ENCODE peak calls at places on chromosome 14, in nine cellular contexts. A, O, Z, X, S, V, T, H and Q are unnamed samples.

GRCh38 chr14:62409909-62410308 is 635.3 kb downstream of the KCNH5 start:
- DNase-seq in H (no peak), Z (no peak), X (no peak), T (peak; percentile 50), V (no peak), A (no peak), O (no peak), S (no peak), Q (no peak)

GRCh38 chr14:74614508-74615495 is 2.8 kb upstream of the LTBP2 start:
- DNase-seq in A (no peak), O (no peak), H (no peak), Z (no peak), V (no peak), S (no peak), X (no peak), T (peak; percentile 57), Q (no peak)

GRCh38 chr14:32809255-32809654 is 129.4 kb upstream of the NPAS3 start:
- DNase-seq in O (no peak), V (peak; percentile 71), Z (no peak), S (no peak), T (no peak), A (no peak), X (no peak), H (no peak), Q (no peak)

GRCh38 chr14:35287481-35288013 is 4.6 kb upstream of the PSMA6 start:
- DNase-seq in T (no peak), V (no peak), O (no peak), H (no peak), A (no peak), X (no peak), Z (no peak), S (peak; percentile 65), Q (no peak)

GRCh38 chr14:69046468-69046867 is 67.4 kb upstream of the ACTN1 start:
- DNase-seq in X (no peak), V (no peak), Z (no peak), O (no peak), S (no peak), A (no peak), T (peak; percentile 46), H (no peak), Q (peak; percentile 85)

GRCh38 chr14:101083564-101084435 is 180.3 kb upstream of the RTL1 start:
- DNase-seq in X (peak; percentile 39), H (no peak), A (peak; percentile 58), S (no peak), T (no peak), O (no peak), V (no peak), Z (peak; percentile 59), Q (peak; percentile 60)

GRCh38 chr14:80055912-80056801 is 155.1 kb downstream of the DIO2 start:
- DNase-seq in S (no peak), O (no peak), A (peak; percentile 13), H (no peak), Z (peak; percentile 54), T (peak; percentile 56), X (peak; percentile 63), V (peak; percentile 47), Q (no peak)

GRCh38 chr14:100114109-100114765 is 45.2 kb downstream of the DEGS2 start:
- DNase-seq in X (no peak), T (no peak), A (no peak), Z (no peak), O (no peak), H (no peak), V (no peak), S (no peak), Q (no peak)

GRCh38 chr14:54651649-54652048 is 84.7 kb downstream of the SAMD4A start:
- DNase-seq in S (no peak), H (no peak), O (no peak), T (peak; percentile 20), A (no peak), V (no peak), X (no peak), Z (no peak), Q (no peak)

GRCh38 chr14:77158175-77158908 is 16.8 kb upstream of the ZDHHC22 start:
- DNase-seq in A (peak; percentile 86), T (peak; percentile 70), O (no peak), S (no peak), X (peak; percentile 52), Z (peak; percentile 69), H (no peak), V (peak; percentile 78), Q (peak; percentile 63)

GRCh38 chr14:28751467-28752058 is 15.0 kb upstream of the FOXG1 start:
- DNase-seq in Z (peak; percentile 62), T (peak; percentile 55), X (peak; percentile 89), S (no peak), O (no peak), A (peak; percentile 83), H (no peak), V (peak; percentile 61), Q (no peak)

GRCh38 chr14:24431569-24432258 is 2.0 kb downstream of the KHNYN start:
- DNase-seq in T (peak; percentile 94), A (peak; percentile 87), X (peak; percentile 94), V (peak; percentile 78), H (peak; percentile 72), Z (peak; percentile 89), S (peak; percentile 95), O (peak; percentile 89), Q (peak; percentile 93)

GRCh38 chr14:23094666-23095195 is at the start of gene ACIN1:
- DNase-seq in X (no peak), V (no peak), Z (no peak), A (no peak), H (peak; percentile 37), S (peak; percentile 100), O (peak; percentile 56), T (peak; percentile 86), Q (no peak)

GRCh38 chr14:30020687-30021086 is 93.0 kb upstream of the PRKD1 start:
- DNase-seq in O (no peak), A (no peak), S (no peak), Z (no peak), X (no peak), H (no peak), V (no peak), T (no peak), Q (no peak)

GRCh38 chr14:84409435-84409834 is 1120.5 kb upstream of the FLRT2 start:
- DNase-seq in V (no peak), X (peak; percentile 2), Z (no peak), O (no peak), H (no peak), S (no peak), T (no peak), A (no peak), Q (no peak)

GRCh38 chr14:105951399-105951798 is 425.0 kb downstream of the TMEM121 start:
- DNase-seq in H (no peak), S (no peak), A (no peak), X (no peak), V (no peak), T (no peak), O (no peak), Z (no peak), Q (no peak)

GRCh38 chr14:80523518-80524117 is 312.3 kb upstream of the DIO2 start:
- DNase-seq in A (no peak), H (no peak), Z (no peak), X (no peak), O (no peak), S (no peak), V (no peak), T (peak; percentile 12), Q (no peak)

GRCh38 chr14:75542585-75543091 is 20.4 kb downstream of the BATF start:
- DNase-seq in X (no peak), Z (no peak), T (peak; percentile 12), O (peak; percentile 44), A (no peak), S (peak; percentile 82), H (no peak), V (no peak), Q (no peak)

GRCh38 chr14:77369280-77369679 is 7.6 kb downstream of the TMED8 start:
- DNase-seq in T (no peak), S (no peak), A (no peak), O (no peak), Z (no peak), X (no peak), V (no peak), H (no peak), Q (no peak)

GRCh38 chr14:77007975-77008421 is 20.5 kb downstream of the IRF2BPL start:
- DNase-seq in S (no peak), X (peak; percentile 75), O (no peak), T (no peak), V (peak; percentile 49), A (no peak), H (no peak), Z (no peak), Q (peak; percentile 86)

GRCh38 chr14:91294153-91294552 is 49.6 kb upstream of the GPR68 start:
- DNase-seq in X (no peak), S (no peak), T (no peak), O (no peak), V (no peak), H (no peak), Z (no peak), A (no peak), Q (no peak)

GRCh38 chr14:73965206-73965605 is 15.1 kb downstream of the COQ6 start:
- DNase-seq in T (no peak), S (no peak), H (no peak), A (no peak), V (no peak), Z (no peak), X (no peak), O (no peak), Q (no peak)

GRCh38 chr14:105138551-105139111 is 29.9 kb downstream of the JAG2 start:
- DNase-seq in A (no peak), Z (no peak), X (no peak), H (no peak), S (no peak), T (no peak), V (no peak), O (no peak), Q (no peak)

GRCh38 chr14:68549057-68549421 is 243.8 kb downstream of the ZFP36L1 start:
- DNase-seq in A (no peak), H (no peak), V (no peak), O (no peak), S (no peak), T (peak; percentile 83), Z (no peak), X (no peak), Q (no peak)

GRCh38 chr14:23727566-23728335 is 91.6 kb downstream of the DHRS2 start:
- DNase-seq in Z (peak; percentile 48), S (no peak), X (peak; percentile 64), A (peak; percentile 64), V (peak; percentile 3), H (no peak), T (peak; percentile 62), O (peak; percentile 42), Q (no peak)

GRCh38 chr14:89349196-89350008 is 67.6 kb downstream of the FOXN3 start:
- DNase-seq in T (no peak), X (peak; percentile 90), Z (peak; percentile 79), V (peak; percentile 98), O (no peak), A (peak; percentile 94), H (no peak), S (no peak), Q (no peak)

GRCh38 chr14:103861413-103862392 is 14.3 kb upstream of the PPP1R13B start:
- DNase-seq in V (no peak), X (no peak), S (no peak), T (no peak), H (no peak), Z (no peak), O (no peak), A (no peak), Q (no peak)